ENCODE peak calls at places on chromosomes 13 and 19, in seven cellular contexts. D, G, W, N, U, T and Y are unnamed samples.

GRCh38 chr13:37485766-37486165 is 112.8 kb downstream of the POSTN start:
- DNase-seq in D (no peak), G (no peak), W (no peak), N (no peak), U (no peak), T (no peak), Y (peak)

GRCh38 chr13:72970956-72971355 is 87.8 kb upstream of the KLF5 start:
- DNase-seq in D (no peak), G (peak), W (no peak), N (no peak), U (peak), T (no peak), Y (peak)

GRCh38 chr19:48400018-48400742 is 6.7 kb downstream of the GRIN2D start:
- DNase-seq in D (no peak), G (peak), W (no peak), N (peak), U (no peak), T (no peak), Y (no peak)

GRCh38 chr13:25224151-25224550 is 52.1 kb upstream of the AMER2 start:
- DNase-seq in D (no peak), G (no peak), W (no peak), N (no peak), U (no peak), T (no peak), Y (no peak)

GRCh38 chr13:99119686-99120085 is 81.0 kb upstream of the UBAC2 start:
- DNase-seq in D (peak), G (no peak), W (no peak), N (no peak), U (no peak), T (no peak), Y (no peak)

GRCh38 chr19:17855333-17856152 is 4.2 kb upstream of the RPL18A start:
- DNase-seq in D (peak), G (peak), W (peak), N (peak), U (no peak), T (peak), Y (no peak)

GRCh38 chr19:45121827-45122345 is 28.9 kb downstream of the PPP1R37 start:
- DNase-seq in D (no peak), G (no peak), W (no peak), N (no peak), U (no peak), T (no peak), Y (no peak)

GRCh38 chr13:26280295-26280694 is 26.4 kb downstream of the CDK8 start:
- DNase-seq in D (no peak), G (peak), W (no peak), N (no peak), U (peak), T (no peak), Y (no peak)

GRCh38 chr19:35846038-35846668 is 6.2 kb downstream of the NPHS1 start:
- DNase-seq in D (no peak), G (no peak), W (no peak), N (no peak), U (no peak), T (no peak), Y (no peak)

GRCh38 chr19:41531438-41532311 is 44.3 kb upstream of the CEACAM21 start:
- DNase-seq in D (peak), G (peak), W (peak), N (peak), U (no peak), T (peak), Y (no peak)

GRCh38 chr13:52001120-52001731 is 10.0 kb downstream of the ATP7B start:
- DNase-seq in D (peak), G (peak), W (no peak), N (peak), U (peak), T (no peak), Y (peak)

GRCh38 chr19:29587518-29587986 is 18.5 kb upstream of the POP4 start:
- DNase-seq in D (peak), G (peak), W (peak), N (peak), U (no peak), T (no peak), Y (no peak)

GRCh38 chr13:20057963-20058362 is 99.4 kb downstream of the ZMYM2 start:
- DNase-seq in D (no peak), G (no peak), W (no peak), N (no peak), U (no peak), T (no peak), Y (no peak)
- TF ChIP-seq CTCF in D (no peak), G (no peak), W (no peak), N (no peak), U (peak), T (no peak), Y (no peak)

GRCh38 chr19:14021474-14021873 is 6.5 kb upstream of the RLN3 start:
- DNase-seq in D (no peak), G (no peak), W (no peak), N (peak), U (no peak), T (no peak), Y (no peak)

GRCh38 chr19:14019100-14019499 is 8.8 kb upstream of the RLN3 start:
- DNase-seq in D (peak), G (no peak), W (no peak), N (no peak), U (no peak), T (no peak), Y (no peak)

GRCh38 chr19:14012378-14012915 is 6.3 kb upstream of the RFX1 start:
- DNase-seq in D (peak), G (no peak), W (no peak), N (no peak), U (no peak), T (no peak), Y (no peak)

GRCh38 chr19:14015454-14016035 is 9.4 kb upstream of the RFX1 start:
- DNase-seq in D (peak), G (no peak), W (no peak), N (no peak), U (no peak), T (no peak), Y (no peak)
- H3K4me3 ChIP-seq in D (peak), G (no peak), W (no peak), N (no peak), U (no peak), T (no peak), Y (no peak)

GRCh38 chr13:22800726-22801401 is 379.9 kb upstream of the SGCG start:
- DNase-seq in D (peak), G (no peak), W (no peak), N (peak), U (no peak), T (peak), Y (no peak)

DNA sequence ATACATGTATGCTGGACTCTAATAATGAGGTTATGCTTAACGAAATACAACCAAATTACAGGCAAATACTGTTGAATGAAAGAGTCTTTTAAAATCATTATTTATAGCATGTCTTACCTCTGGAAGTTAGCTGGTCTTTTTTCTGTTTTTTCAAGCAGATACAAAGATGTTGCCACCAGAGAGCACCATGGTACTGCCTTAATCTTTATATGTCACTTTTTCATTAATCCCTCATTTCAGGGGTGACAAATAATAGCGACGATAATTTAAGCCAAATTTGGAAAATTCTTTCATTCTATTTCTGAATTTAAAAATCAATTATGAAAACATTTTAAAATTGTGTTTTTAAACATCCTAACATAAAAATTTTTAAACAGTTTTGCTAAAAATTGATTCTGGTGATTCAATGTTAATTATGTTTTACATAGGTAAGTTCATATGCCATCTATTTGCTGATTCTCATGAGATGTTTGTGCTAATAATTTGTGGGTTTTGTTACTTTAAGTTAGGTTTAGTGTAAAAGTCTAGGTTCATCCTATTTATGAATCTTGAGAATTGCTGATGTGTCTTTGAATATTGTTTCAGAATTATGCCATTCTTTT is 379.3 kb upstream of the SGCG start:
- DNase-seq in D (peak), G (no peak), W (no peak), N (peak), U (no peak), T (no peak), Y (no peak)
- TF ChIP-seq CTCF in D (no peak), G (no peak), W (no peak), N (no peak), U (no peak), T (peak), Y (no peak)

GRCh38 chr19:55606471-55606787 is 982 bp downstream of the ZNF865 start:
- DNase-seq in D (no peak), G (no peak), W (no peak), N (no peak), U (no peak), T (no peak), Y (no peak)
- H3K4me3 ChIP-seq in D (peak), G (peak), W (peak), N (peak), U (peak), T (peak), Y (peak)

GRCh38 chr13:109789262-109789661 is 2.9 kb upstream of the IRS2 start:
- DNase-seq in D (no peak), G (no peak), W (no peak), N (peak), U (no peak), T (no peak), Y (no peak)

GRCh38 chr13:109786457-109787134 is at the start of gene IRS2:
- DNase-seq in D (peak), G (peak), W (peak), N (peak), U (peak), T (peak), Y (peak)

GRCh38 chr13:109785892-109786450 is 412 bp downstream of the IRS2 start:
- DNase-seq in D (no peak), G (no peak), W (no peak), N (peak), U (no peak), T (no peak), Y (no peak)

GRCh38 chr13:109788372-109789195 is 2.2 kb upstream of the IRS2 start:
- DNase-seq in D (no peak), G (no peak), W (no peak), N (peak), U (no peak), T (no peak), Y (no peak)

DNA sequence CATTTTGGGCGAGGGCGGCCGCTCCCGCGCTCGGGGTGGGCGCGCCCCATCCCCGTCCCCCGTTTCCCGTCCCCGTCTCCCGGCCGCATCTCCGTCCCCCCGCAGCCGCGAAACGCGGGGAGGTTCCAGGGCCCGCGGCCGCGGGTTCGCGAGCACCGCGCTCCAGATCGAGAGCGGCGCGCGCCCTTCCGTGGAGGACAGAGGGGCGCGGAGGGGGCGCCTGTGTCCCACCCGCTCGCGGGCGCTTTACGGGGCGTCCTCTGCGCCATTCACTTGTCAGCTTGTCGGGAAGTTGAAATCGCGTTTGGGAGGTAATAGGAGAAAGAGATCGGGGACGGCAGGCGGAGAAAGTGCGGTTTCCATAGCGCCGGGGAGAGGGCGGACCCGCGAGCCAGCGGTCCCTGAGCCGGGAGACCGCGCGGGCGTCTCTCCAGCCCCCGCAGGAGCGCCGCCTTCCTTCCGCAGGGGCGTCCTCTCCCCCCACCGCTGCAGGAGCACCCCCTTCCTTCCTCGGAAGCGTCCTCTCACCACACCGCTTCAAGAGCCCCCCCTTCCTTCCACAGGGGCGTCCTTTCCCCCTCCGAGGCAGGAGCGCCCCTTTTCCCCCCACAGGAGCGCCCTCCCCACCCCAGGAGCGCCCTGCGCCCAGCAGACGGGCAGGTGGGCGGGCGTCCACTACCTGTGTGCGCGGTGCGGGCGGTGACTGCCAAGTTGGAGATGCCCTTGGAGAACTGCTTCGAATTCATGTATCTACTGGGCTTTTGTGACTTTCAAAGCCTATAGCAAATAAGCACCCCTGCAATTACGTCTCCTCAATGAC is 962 bp upstream of the IRS2 start:
- DNase-seq in D (no peak), G (no peak), W (peak), N (peak), U (no peak), T (peak), Y (no peak)
- TF ChIP-seq CTCF in D (no peak), G (no peak), W (no peak), N (no peak), U (no peak), T (no peak), Y (no peak)

GRCh38 chr19:19647037-19647835 is 3.8 kb upstream of the GMIP start:
- DNase-seq in D (no peak), G (no peak), W (no peak), N (no peak), U (no peak), T (no peak), Y (no peak)

GRCh38 chr19:19645233-19645870 is 1.9 kb upstream of the GMIP start:
- DNase-seq in D (no peak), G (no peak), W (no peak), N (no peak), U (no peak), T (no peak), Y (no peak)

GRCh38 chr19:19642506-19643157 is 825 bp downstream of the GMIP start:
- DNase-seq in D (peak), G (no peak), W (peak), N (peak), U (no peak), T (no peak), Y (no peak)

GRCh38 chr19:19643158-19644053 is at the start of gene GMIP:
- DNase-seq in D (peak), G (peak), W (peak), N (peak), U (no peak), T (peak), Y (no peak)

GRCh38 chr19:19644054-19644388 is 564 bp upstream of the GMIP start:
- DNase-seq in D (no peak), G (no peak), W (no peak), N (no peak), U (no peak), T (no peak), Y (no peak)
- H3K4me3 ChIP-seq in D (peak), G (peak), W (peak), N (no peak), U (peak), T (peak), Y (peak)

DNA sequence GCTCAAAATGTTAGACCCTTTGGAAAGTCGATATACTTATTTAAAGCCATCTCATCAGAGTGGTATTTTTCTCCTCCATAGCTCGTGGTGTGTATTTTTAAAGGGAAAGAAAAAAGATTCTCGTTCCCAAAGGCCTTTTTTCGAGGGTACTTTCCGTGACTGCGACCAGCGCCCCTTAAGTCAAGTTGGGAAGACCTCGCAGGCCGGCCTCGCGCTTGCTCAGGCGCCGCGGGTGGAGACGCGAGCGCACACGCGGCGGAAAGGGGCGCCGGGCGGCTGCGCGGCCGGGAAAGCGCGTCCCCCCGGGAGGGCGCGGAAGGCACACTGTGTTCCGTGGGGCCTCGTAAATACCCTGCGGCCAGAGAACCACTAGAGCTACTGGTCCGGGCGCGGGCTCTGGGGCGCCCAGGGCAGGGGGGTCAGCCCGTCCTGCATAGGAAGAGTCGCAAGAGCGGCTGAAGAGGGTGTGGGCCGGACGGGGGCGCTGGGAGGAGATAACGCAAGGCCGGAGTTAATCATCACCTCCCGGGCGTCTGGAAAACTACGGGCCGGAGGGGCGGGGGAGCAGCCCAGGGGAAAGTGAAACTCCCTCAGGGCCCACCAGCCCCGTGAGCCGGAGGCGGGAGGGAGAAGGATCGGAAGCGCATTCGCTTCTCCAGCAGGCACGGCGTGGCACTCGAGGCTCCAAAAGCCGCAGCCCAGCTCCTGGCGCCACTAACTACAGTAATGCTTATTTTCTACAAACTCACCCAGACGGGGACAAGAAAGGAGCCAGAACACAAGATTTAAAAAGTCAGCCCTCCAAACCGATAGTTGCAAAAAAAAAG is 1.2 kb upstream of the WBP4 start:
- DNase-seq in D (peak), G (peak), W (peak), N (peak), U (peak), T (peak), Y (peak)
- TF ChIP-seq CTCF in D (peak), G (peak), W (no peak), N (peak), U (peak), T (peak), Y (peak)